ENCODE peak calls at places on chromosomes 1 and 21, in four cellular contexts. One of them, this sample, is unnamed. For H3K9me2, the result is how much of the 10 kb centered on the place peaks cover.

GRCh38 chr1:94514095-94514727 is 27.3 kb downstream of the F3 start:
- DNase-seq in HCT116: peak
- DNase-seq in hepatocyte: peak
- DNase-seq in PC-3: peak
- DNase-seq in this sample: peak

GRCh38 chr1:242784807-242785206 is 260.3 kb upstream of the PLD5 start:
- DNase-seq in PC-3: no peak
- DNase-seq in hepatocyte: no peak
- DNase-seq in HCT116: no peak
- DNase-seq in this sample: no peak

GRCh38 chr1:169091480-169091941 is 15.0 kb upstream of the ATP1B1 start:
- DNase-seq in hepatocyte: no peak
- DNase-seq in HCT116: no peak
- DNase-seq in PC-3: no peak
- DNase-seq in this sample: no peak

GRCh38 chr1:86887479-86888162 is 26.3 kb downstream of the SELENOF start:
- DNase-seq in PC-3: no peak
- DNase-seq in hepatocyte: no peak
- DNase-seq in HCT116: no peak
- DNase-seq in this sample: no peak

GRCh38 chr1:209220048-209220524 is 363.4 kb upstream of the CAMK1G start:
- DNase-seq in PC-3: no peak
- DNase-seq in HCT116: no peak
- DNase-seq in hepatocyte: no peak
- DNase-seq in this sample: no peak

GRCh38 chr1:6465461-6466005 is 440 bp downstream of the TNFRSF25 start:
- DNase-seq in hepatocyte: no peak
- DNase-seq in HCT116: no peak
- DNase-seq in PC-3: no peak
- DNase-seq in this sample: no peak

GRCh38 chr21:31382060-31382459 is 38.0 kb upstream of the TIAM1 start:
- DNase-seq in hepatocyte: no peak
- DNase-seq in HCT116: no peak
- DNase-seq in PC-3: no peak
- DNase-seq in this sample: no peak

GRCh38 chr1:203135636-203136305 is 8.2 kb downstream of the ADORA1 start:
- DNase-seq in HCT116: no peak
- DNase-seq in hepatocyte: no peak
- DNase-seq in PC-3: peak
- DNase-seq in this sample: no peak

GRCh38 chr1:87685366-87686136 is 356.9 kb downstream of the LMO4 start:
- DNase-seq in PC-3: no peak
- DNase-seq in HCT116: no peak
- DNase-seq in hepatocyte: peak
- DNase-seq in this sample: no peak

GRCh38 chr1:202159534-202160371 is 649 bp downstream of the PTPN7 start:
- DNase-seq in PC-3: no peak
- DNase-seq in HCT116: no peak
- DNase-seq in hepatocyte: no peak
- DNase-seq in this sample: peak

GRCh38 chr1:73868824-73869223 is 329.2 kb downstream of the LRRIQ3 start:
- DNase-seq in PC-3: no peak
- DNase-seq in HCT116: no peak
- DNase-seq in hepatocyte: no peak
- DNase-seq in this sample: no peak

GRCh38 chr1:30196457-30196856 is 526.9 kb downstream of the MATN1 start:
- DNase-seq in hepatocyte: no peak
- DNase-seq in PC-3: no peak
- DNase-seq in HCT116: no peak
- DNase-seq in this sample: no peak

GRCh38 chr1:152543808-152544207 is 22.8 kb downstream of the LCE3E start:
- DNase-seq in hepatocyte: no peak
- DNase-seq in HCT116: peak
- DNase-seq in PC-3: peak
- DNase-seq in this sample: peak

GRCh38 chr1:152535774-152536173 is 21.5 kb downstream of the CRCT1 start:
- DNase-seq in hepatocyte: no peak
- DNase-seq in HCT116: no peak
- DNase-seq in PC-3: no peak
- DNase-seq in this sample: no peak

GRCh38 chr1:152537496-152537895 is 23.2 kb downstream of the CRCT1 start:
- DNase-seq in PC-3: no peak
- DNase-seq in HCT116: no peak
- DNase-seq in hepatocyte: no peak
- DNase-seq in this sample: no peak

GRCh38 chr1:152539901-152540300 is 25.6 kb downstream of the CRCT1 start:
- DNase-seq in hepatocyte: no peak
- DNase-seq in PC-3: no peak
- DNase-seq in HCT116: no peak
- DNase-seq in this sample: no peak
- H3K9me2 ChIP-seq in hepatocyte: under half
- H3K9me2 ChIP-seq in PC-3: under half
- H3K9me2 ChIP-seq in HCT116: under half
- H3K9me2 ChIP-seq in this sample: under half

GRCh38 chr21:45818904-45819285 is 162.7 kb upstream of the COL6A1 start:
- DNase-seq in HCT116: no peak
- DNase-seq in PC-3: peak
- DNase-seq in hepatocyte: peak
- DNase-seq in this sample: no peak
- TF ChIP-seq EZH2phosphoT487 in HCT116: no peak
- TF ChIP-seq EZH2phosphoT487 in PC-3: no peak
- TF ChIP-seq EZH2phosphoT487 in hepatocyte: no peak
- TF ChIP-seq EZH2phosphoT487 in this sample: no peak

DNA sequence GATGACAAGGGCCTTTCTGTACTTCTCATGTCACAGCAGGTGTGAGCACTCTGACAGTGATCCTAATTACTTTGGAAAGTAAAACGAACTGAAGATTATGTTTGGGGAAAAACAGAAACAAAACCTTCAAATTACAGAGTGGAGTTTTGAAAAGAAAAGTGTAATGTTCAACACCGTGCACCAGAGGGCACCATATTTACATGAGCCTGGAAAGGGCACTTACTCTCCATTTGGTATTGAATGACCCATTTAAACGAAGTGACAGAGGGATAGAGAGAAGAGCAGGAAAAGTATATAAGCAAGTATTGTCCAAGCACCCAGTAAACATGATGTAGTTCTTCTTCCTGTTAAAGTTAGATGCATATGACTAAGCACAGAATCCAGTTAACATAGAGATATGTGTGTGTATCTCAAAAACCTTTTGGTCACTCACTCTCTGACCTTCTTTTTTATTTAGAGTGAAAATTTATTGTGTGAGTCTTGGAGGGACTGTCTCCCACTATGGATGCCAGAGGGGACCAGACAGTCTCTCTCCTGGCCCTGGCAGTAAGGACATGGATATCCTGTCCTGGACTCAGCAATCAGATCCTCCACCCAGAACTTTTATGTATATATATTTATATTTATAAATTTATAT is 3.8 kb upstream of the RGSL1 start:
- DNase-seq in HCT116: peak
- DNase-seq in hepatocyte: peak
- DNase-seq in PC-3: peak
- DNase-seq in this sample: peak
- H3K27ac ChIP-seq in HCT116: no peak
- H3K27ac ChIP-seq in hepatocyte: no peak
- H3K27ac ChIP-seq in PC-3: no peak
- H3K27ac ChIP-seq in this sample: no peak

DNA sequence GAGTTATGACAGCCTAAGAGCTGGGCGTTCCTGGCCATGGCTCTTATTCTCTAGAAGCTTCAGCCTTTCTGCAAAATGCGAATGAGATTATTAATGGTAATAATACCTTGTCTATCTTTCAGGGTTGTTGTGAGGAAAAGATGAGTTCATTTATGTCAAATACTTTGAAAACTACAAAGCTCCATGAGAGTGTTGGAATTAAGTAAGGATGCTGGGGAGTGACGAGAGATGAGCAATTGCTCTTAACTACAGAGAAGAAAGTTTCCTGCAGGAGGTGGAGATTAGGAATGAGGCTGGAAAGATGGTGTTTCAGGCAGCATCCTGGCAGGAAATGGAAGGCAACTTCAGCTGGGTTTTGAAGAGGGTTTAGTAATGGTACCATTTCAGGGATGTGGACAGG is 124.2 kb downstream of the CACNA1E start:
- DNase-seq in hepatocyte: no peak
- DNase-seq in PC-3: no peak
- DNase-seq in HCT116: no peak
- DNase-seq in this sample: no peak
- H3K9me2 ChIP-seq in hepatocyte: under half
- H3K9me2 ChIP-seq in PC-3: under half
- H3K9me2 ChIP-seq in HCT116: under half
- H3K9me2 ChIP-seq in this sample: under half

DNA sequence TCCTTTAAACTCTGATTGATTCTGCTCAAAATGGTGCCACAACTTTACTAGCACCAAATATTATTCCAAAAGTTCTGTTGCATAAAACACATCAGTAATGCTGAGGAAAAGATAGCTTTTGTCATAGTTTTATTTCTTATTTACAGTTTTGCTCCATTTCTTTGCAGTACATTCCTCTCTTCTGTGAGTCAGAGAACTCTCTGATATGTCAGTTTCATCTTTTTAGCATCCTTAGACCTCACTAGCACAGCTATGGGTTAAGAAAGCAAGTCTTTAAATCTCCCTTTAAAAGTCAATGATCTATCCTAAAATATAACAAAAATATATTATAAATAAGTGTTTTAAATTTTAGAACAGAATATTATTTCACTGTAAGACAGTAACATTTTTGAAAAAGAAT is 356.6 kb upstream of the SNX7 start:
- DNase-seq in hepatocyte: no peak
- DNase-seq in HCT116: no peak
- DNase-seq in PC-3: no peak
- DNase-seq in this sample: no peak
- TF ChIP-seq EZH2phosphoT487 in hepatocyte: no peak
- TF ChIP-seq EZH2phosphoT487 in HCT116: no peak
- TF ChIP-seq EZH2phosphoT487 in PC-3: no peak
- TF ChIP-seq EZH2phosphoT487 in this sample: no peak

DNA sequence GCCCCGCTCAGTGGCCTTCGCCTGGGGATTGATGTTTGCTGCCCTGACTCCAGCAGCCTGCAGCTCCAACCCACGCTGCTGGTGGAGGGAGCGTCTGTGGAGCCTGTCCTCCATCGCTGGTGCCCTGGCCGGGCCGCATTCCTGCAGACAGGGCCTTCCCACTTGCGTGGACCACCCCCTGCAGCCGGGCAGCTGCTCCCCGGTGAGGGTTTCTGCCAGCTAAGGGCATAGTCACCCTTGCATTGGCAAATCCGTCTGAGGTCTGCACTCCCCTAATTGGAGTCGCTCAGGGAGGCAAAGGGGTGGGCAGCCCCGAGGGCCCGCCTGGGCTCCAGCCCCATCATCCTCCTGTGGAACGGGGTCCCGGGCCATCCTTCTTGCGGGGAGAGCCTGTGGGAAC is 43.5 kb downstream of the PRDM16 start:
- DNase-seq in hepatocyte: no peak
- DNase-seq in HCT116: no peak
- DNase-seq in PC-3: no peak
- DNase-seq in this sample: no peak
- H3K27ac ChIP-seq in hepatocyte: no peak
- H3K27ac ChIP-seq in HCT116: no peak
- H3K27ac ChIP-seq in PC-3: no peak
- H3K27ac ChIP-seq in this sample: no peak

This sample was measured in OCI-LY7.